ENCODE peak calls at places on chromosomes 7 and 10, in seven cellular contexts. A is HepG2, P is H1, M is SK-N-SH, Q is GM12891, E is GM12878, R is K562. W is an unnamed sample.

GRCh38 chr7:69169356-69169755 is 428.9 kb upstream of the AUTS2 start:
- DNase-seq in A (no peak), P (no peak), M (no peak), Q (no peak), E (no peak), R (no peak), W (no peak)

GRCh38 chr7:101744588-101744987 is 72.8 kb upstream of the CUX1 start:
- DNase-seq in A (no peak), P (no peak), M (peak; percentile 35), Q (no peak), E (no peak), R (no peak), W (no peak)

GRCh38 chr10:89283174-89283987 is 18.5 kb upstream of the IFIT2 start:
- DNase-seq in A (no peak), P (no peak), M (peak; percentile 26), Q (no peak), E (no peak), R (no peak), W (no peak)

GRCh38 chr10:34297551-34298370 is 517.3 kb downstream of the PARD3 start:
- DNase-seq in A (peak; percentile 85), P (no peak), M (no peak), Q (no peak), E (no peak), R (no peak), W (no peak)

GRCh38 chr10:121608669-121609190 is 10.5 kb upstream of the FGFR2 start:
- DNase-seq in A (peak; percentile 13), P (peak; percentile 90), M (peak; percentile 97), Q (peak; percentile 79), E (no peak), R (peak; percentile 52), W (peak; percentile 62)

GRCh38 chr10:16689227-16689626 is 128.0 kb downstream of the RSU1 start:
- DNase-seq in A (no peak), P (no peak), M (no peak), Q (no peak), E (no peak), R (no peak), W (no peak)

GRCh38 chr7:65554-65953 is 126.8 kb upstream of the FAM20C start:
- DNase-seq in A (no peak), P (no peak), M (no peak), Q (no peak), E (no peak), R (no peak), W (no peak)

GRCh38 chr10:129694633-129695356 is 227.8 kb downstream of the MGMT start:
- DNase-seq in A (no peak), P (no peak), M (no peak), Q (no peak), E (no peak), R (no peak), W (no peak)

GRCh38 chr10:48973065-48973464 is 33.4 kb upstream of the LRRC18 start:
- DNase-seq in A (no peak), P (no peak), M (no peak), Q (no peak), E (no peak), R (no peak), W (no peak)

GRCh38 chr10:79435271-79436065 is 10.0 kb downstream of the ZCCHC24 start:
- DNase-seq in A (no peak), P (no peak), M (no peak), Q (no peak), E (no peak), R (no peak), W (no peak)

GRCh38 chr7:68676789-68677535 is 921.3 kb upstream of the AUTS2 start:
- DNase-seq in A (no peak), P (no peak), M (no peak), Q (no peak), E (no peak), R (no peak), W (no peak)

GRCh38 chr7:98073047-98073446 is 33.6 kb upstream of the LMTK2 start:
- DNase-seq in A (no peak), P (no peak), M (no peak), Q (no peak), E (no peak), R (no peak), W (no peak)

GRCh38 chr10:122555431-122555830 is 5.1 kb upstream of the DMBT1 start:
- DNase-seq in A (no peak), P (no peak), M (no peak), Q (no peak), E (no peak), R (no peak), W (no peak)

GRCh38 chr10:33781666-33782395 is 447.4 kb upstream of the NRP1 start:
- DNase-seq in A (no peak), P (no peak), M (no peak), Q (no peak), E (no peak), R (no peak), W (no peak)

GRCh38 chr10:22174442-22174841 is 43.4 kb downstream of the EBLN1 start:
- DNase-seq in A (no peak), P (no peak), M (no peak), Q (no peak), E (no peak), R (no peak), W (no peak)

GRCh38 chr10:104315486-104315921 is 22.8 kb downstream of the ITPRIP start:
- DNase-seq in A (no peak), P (no peak), M (no peak), Q (no peak), E (no peak), R (no peak), W (no peak)

GRCh38 chr7:1692500-1693418 is 22.7 kb downstream of the ELFN1 start:
- DNase-seq in A (no peak), P (peak; percentile 35), M (peak; percentile 14), Q (no peak), E (no peak), R (no peak), W (no peak)

GRCh38 chr10:1206601-1207000 is 150.4 kb downstream of the WDR37 start:
- DNase-seq in A (no peak), P (no peak), M (no peak), Q (no peak), E (no peak), R (no peak), W (no peak)

GRCh38 chr10:111076682-111077661 is at the start of gene ADRA2A:
- DNase-seq in A (no peak), P (peak; percentile 79), M (peak; percentile 84), Q (peak; percentile 54), E (no peak), R (no peak), W (no peak)

GRCh38 chr10:123007558-123008378 is 827 bp downstream of the IKZF5 start:
- DNase-seq in A (peak; percentile 68), P (no peak), M (peak; percentile 46), Q (peak; percentile 37), E (peak; percentile 21), R (peak; percentile 42), W (peak; percentile 33)

GRCh38 chr7:37109853-37110252 is 338.8 kb downstream of the ELMO1 start:
- DNase-seq in A (peak; percentile 35), P (no peak), M (peak; percentile 41), Q (no peak), E (no peak), R (no peak), W (no peak)

GRCh38 chr10:31036209-31036608 is 4.5 kb upstream of the ZNF438 start:
- DNase-seq in A (no peak), P (peak; percentile 48), M (no peak), Q (no peak), E (no peak), R (no peak), W (no peak)

GRCh38 chr7:111107576-111107975 is 16.6 kb downstream of the LRRN3 start:
- DNase-seq in A (no peak), P (no peak), M (no peak), Q (no peak), E (no peak), R (no peak), W (no peak)

GRCh38 chr10:6202684-6203330 is at the start of gene PFKFB3:
- DNase-seq in A (peak; percentile 81), P (peak; percentile 99), M (peak; percentile 98), Q (peak; percentile 96), E (peak; percentile 59), R (peak; percentile 95), W (peak; percentile 84)

GRCh38 chr10:6203331-6204062 is 765 bp downstream of the PFKFB3 start:
- DNase-seq in A (no peak), P (peak; percentile 86), M (peak; percentile 92), Q (peak; percentile 83), E (no peak), R (peak; percentile 84), W (peak; percentile 62)

GRCh38 chr10:6200588-6201510 is 1.9 kb upstream of the PFKFB3 start:
- DNase-seq in A (peak; percentile 56), P (peak; percentile 62), M (peak; percentile 46), Q (no peak), E (no peak), R (no peak), W (no peak)

GRCh38 chr10:6201511-6201975 is 1.2 kb upstream of the PFKFB3 start:
- DNase-seq in A (peak; percentile 39), P (peak; percentile 67), M (peak; percentile 85), Q (peak; percentile 75), E (peak; percentile 63), R (peak; percentile 29), W (peak; percentile 61)

GRCh38 chr10:6202098-6202683 is 541 bp upstream of the PFKFB3 start:
- DNase-seq in A (no peak), P (peak; percentile 52), M (no peak), Q (no peak), E (no peak), R (no peak), W (no peak)
- TF ChIP-seq TAF1 in A (no peak), P (no peak), M (no peak), Q (no peak), E (no peak), R (no peak), W (no peak)

GRCh38 chr10:101046332-101047238 is 15.2 kb upstream of the KAZALD1 start:
- DNase-seq in A (no peak), P (no peak), M (no peak), Q (no peak), E (no peak), R (no peak), W (no peak)
- TF ChIP-seq TAF1 in A (no peak), P (no peak), M (no peak), Q (no peak), E (no peak), R (no peak), W (no peak)

DNA sequence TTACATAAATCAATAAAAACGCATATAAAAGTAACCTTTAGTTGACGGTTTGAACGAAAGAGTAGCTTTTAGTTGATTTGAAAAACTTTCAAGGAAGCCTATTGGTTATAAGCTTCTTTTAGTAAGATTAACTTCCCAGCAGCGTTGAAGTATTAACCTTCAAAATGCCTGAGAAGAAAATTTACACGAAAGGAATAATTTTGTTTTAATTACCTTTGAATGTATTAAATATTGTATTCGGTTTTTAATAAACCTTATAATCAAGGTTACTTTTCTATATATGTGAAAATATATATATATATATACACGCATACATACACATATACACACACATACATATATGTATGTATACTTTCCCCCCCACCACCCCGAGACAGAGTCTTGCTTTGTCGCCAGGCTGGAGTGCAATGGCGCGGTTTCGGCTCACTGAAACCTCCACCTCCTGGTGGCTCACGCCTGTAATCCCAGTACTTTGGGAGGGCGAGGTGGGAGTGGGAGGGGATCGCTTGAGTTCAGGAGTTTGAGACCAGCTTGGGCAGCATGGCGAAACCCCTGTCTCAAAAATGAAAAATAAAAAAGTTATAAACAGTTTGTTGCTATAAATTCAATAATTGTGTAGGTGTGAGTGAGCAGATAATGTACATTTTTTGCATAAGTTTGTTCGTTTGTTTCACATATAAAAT is 57.6 kb upstream of the EZH2 start:
- DNase-seq in A (peak; percentile 84), P (peak; percentile 68), M (peak; percentile 85), Q (no peak), E (no peak), R (peak; percentile 79), W (no peak)
- TF ChIP-seq TAF1 in A (no peak), P (peak; percentile 47), M (no peak), Q (no peak), E (no peak), R (peak; percentile 90), W (no peak)

GRCh38 chr7:139985811-139986210 is 76.9 kb downstream of the PARP12 start:
- DNase-seq in A (no peak), P (no peak), M (no peak), Q (no peak), E (no peak), R (no peak), W (no peak)
- TF ChIP-seq TAF1 in A (no peak), P (no peak), M (no peak), Q (no peak), E (no peak), R (no peak), W (no peak)

W was measured in GM12892.